ENCODE peak calls at places on chromosomes 16 and 17, in four cellular contexts. T is CD4-positive, CD25-positive, alpha-beta regulatory T cell; Z is heart left ventricle; C is lower lobe of right lung. K is an unnamed sample.

GRCh38 chr17:81397314-81398169 is 2.3 kb downstream of the BAHCC1 start:
- DNase-seq in Z (no peak), T (no peak), C (no peak), K (peak; percentile 47)

GRCh38 chr16:70480127-70481105 is 26.0 kb downstream of the FCSK start:
- DNase-seq in C (no peak), T (no peak), Z (no peak), K (no peak)

GRCh38 chr16:30875881-30876791 is 17.7 kb downstream of the BCL7C start:
- DNase-seq in T (peak; percentile 62), C (no peak), Z (peak; percentile 22), K (peak; percentile 19)

GRCh38 chr17:40016692-40017000 is 1.4 kb downstream of the CSF3 start:
- DNase-seq in T (no peak), Z (no peak), C (no peak), K (no peak)

GRCh38 chr17:56976941-56977570 is 875 bp upstream of the SCPEP1 start:
- DNase-seq in C (no peak), T (no peak), Z (no peak), K (no peak)

GRCh38 chr17:42982266-42982665 is 1.9 kb downstream of the RUNDC1 start:
- DNase-seq in T (no peak), Z (no peak), C (no peak), K (no peak)

GRCh38 chr16:26051078-26051477 is 359.3 kb downstream of the HS3ST4 start:
- DNase-seq in T (no peak), Z (no peak), C (no peak), K (no peak)

GRCh38 chr17:68564415-68565111 is 36.6 kb downstream of the FAM20A start:
- DNase-seq in T (no peak), Z (no peak), C (no peak), K (no peak)

GRCh38 chr17:10290046-10290445 is 82.8 kb downstream of the MYH13 start:
- DNase-seq in C (no peak), Z (peak; percentile 25), T (no peak), K (peak; percentile 73)

GRCh38 chr17:57102122-57102521 is 17.1 kb downstream of the AKAP1 start:
- DNase-seq in C (no peak), T (no peak), Z (no peak), K (no peak)

GRCh38 chr17:44655983-44656700 is at the start of gene MEIOC:
- DNase-seq in C (no peak), T (peak; percentile 50), Z (no peak), K (no peak)

GRCh38 chr17:15431201-15431600 is 36.2 kb downstream of the CDRT4 start:
- DNase-seq in T (no peak), Z (no peak), C (no peak), K (peak; percentile 35)

GRCh38 chr16:68754117-68754792 is 17.2 kb downstream of the CDH1 start:
- DNase-seq in Z (no peak), C (no peak), T (no peak), K (no peak)

GRCh38 chr17:48198950-48199541 is 91.5 kb downstream of the SNX11 start:
- DNase-seq in C (no peak), Z (no peak), T (no peak), K (no peak)

GRCh38 chr16:13999895-14000425 is 71.2 kb upstream of the MRTFB start:
- DNase-seq in C (no peak), T (no peak), Z (peak; percentile 68), K (no peak)

GRCh38 chr17:68296217-68297140 is 5.2 kb downstream of the ARSG start:
- DNase-seq in C (no peak), T (peak; percentile 91), Z (no peak), K (no peak)

GRCh38 chr16:50718061-50718760 is 23.7 kb upstream of the CYLD start:
- DNase-seq in T (no peak), C (no peak), Z (no peak), K (peak; percentile 50)

GRCh38 chr17:14211246-14211645 is 25.4 kb downstream of the CDRT15 start:
- DNase-seq in T (peak; percentile 37), C (no peak), Z (no peak), K (no peak)

GRCh38 chr16:77480671-77481315 is 46.0 kb upstream of the ADAMTS18 start:
- DNase-seq in T (no peak), C (no peak), Z (no peak), K (no peak)

GRCh38 chr16:88014954-88015805 is 63.9 kb downstream of the BANP start:
- DNase-seq in C (peak; percentile 34), Z (no peak), T (no peak), K (no peak)

GRCh38 chr16:87463722-87464690 is 28.8 kb downstream of the ZCCHC14 start:
- DNase-seq in T (peak; percentile 53), C (no peak), Z (peak; percentile 36), K (peak; percentile 74)

GRCh38 chr17:7881655-7882054 is 6.9 kb upstream of the CHD3 start:
- DNase-seq in C (no peak), T (no peak), Z (no peak), K (no peak)

GRCh38 chr17:77546772-77547201 is 406.0 kb downstream of the SEC14L1 start:
- DNase-seq in T (no peak), C (no peak), Z (no peak), K (no peak)

GRCh38 chr16:46883353-46883689 is 841 bp upstream of the GPT2 start:
- DNase-seq in C (no peak), T (no peak), Z (no peak), K (no peak)

GRCh38 chr17:67686246-67686645 is 31.5 kb upstream of the NOL11 start:
- DNase-seq in Z (no peak), C (no peak), T (no peak), K (no peak)

GRCh38 chr17:77286641-77287431 is 146.1 kb downstream of the SEC14L1 start:
- DNase-seq in C (peak; percentile 82), T (no peak), Z (peak; percentile 45), K (peak; percentile 20)

GRCh38 chr17:79045830-79046500 is 22.0 kb downstream of the C1QTNF1 start:
- DNase-seq in T (peak; percentile 60), C (peak; percentile 81), Z (peak; percentile 77), K (peak; percentile 67)

GRCh38 chr16:53743149-53743566 is 39.2 kb downstream of the FTO start:
- DNase-seq in T (peak; percentile 47), Z (no peak), C (no peak), K (peak; percentile 33)

GRCh38 chr17:4331614-4332013 is 34.9 kb downstream of the UBE2G1 start:
- DNase-seq in T (no peak), Z (no peak), C (no peak), K (no peak)

GRCh38 chr17:11005940-11006339 is 168.1 kb upstream of the PIRT start:
- DNase-seq in T (no peak), C (no peak), Z (no peak), K (no peak)

GRCh38 chr16:87276091-87276561 is 41.1 kb downstream of the C16orf95 start:
- DNase-seq in T (no peak), C (no peak), Z (no peak), K (no peak)

GRCh38 chr17:39738568-39738901 is 797 bp downstream of the GRB7 start:
- DNase-seq in T (peak; percentile 37), C (no peak), Z (no peak), K (no peak)

GRCh38 chr17:17841620-17842025 is 4.8 kb upstream of the SREBF1 start:
- DNase-seq in Z (peak; percentile 78), C (peak; percentile 86), T (no peak), K (no peak)

GRCh38 chr17:27082775-27083154 is 211.1 kb upstream of the WSB1 start:
- DNase-seq in T (no peak), Z (no peak), C (no peak), K (no peak)
- H3K4me3 ChIP-seq in T (no peak overlapping the region), Z (no peak overlapping the region), C (no peak overlapping the region), K (no peak overlapping the region)

GRCh38 chr17:73643012-73643845 is 1.0 kb downstream of the SDK2 start:
- DNase-seq in T (peak; percentile 10), Z (peak; percentile 41), C (no peak), K (no peak)
- H3K4me3 ChIP-seq in T (no peak overlapping the region), Z (peak overlapping the region; percentile 58), C (peak overlapping the region; percentile 52), K (peak overlapping the region; percentile 43)

GRCh38 chr17:27455914-27456680 is at the start of gene KSR1:
- DNase-seq in T (peak; percentile 89), C (peak; percentile 93), Z (peak; percentile 84), K (peak; percentile 57)

GRCh38 chr17:27456681-27457404 is 595 bp downstream of the KSR1 start:
- DNase-seq in C (no peak), T (peak; percentile 34), Z (no peak), K (no peak)

GRCh38 chr17:27457731-27458523 is 1.7 kb downstream of the KSR1 start:
- DNase-seq in Z (no peak), C (no peak), T (peak; percentile 23), K (peak; percentile 50)

GRCh38 chr17:27458524-27458908 is 2.3 kb downstream of the KSR1 start:
- DNase-seq in Z (no peak), T (no peak), C (no peak), K (no peak)

GRCh38 chr17:27457405-27457730 is 1.1 kb downstream of the KSR1 start:
- DNase-seq in T (no peak), Z (no peak), C (no peak), K (no peak)
- H3K4me3 ChIP-seq in T (peak overlapping the region; percentile 80), Z (peak overlapping the region; percentile 91), C (peak overlapping the region; percentile 91), K (peak overlapping the region; percentile 79)

GRCh38 chr16:56971768-56972043 is 10.0 kb downstream of the CETP start:
- DNase-seq in C (no peak), T (no peak), Z (no peak), K (no peak)
- H3K4me3 ChIP-seq in C (no peak overlapping the region), T (no peak overlapping the region), Z (no peak overlapping the region), K (no peak overlapping the region)

GRCh38 chr17:37300683-37301082 is 75.1 kb upstream of the C17orf78 start:
- DNase-seq in T (no peak), C (no peak), Z (no peak), K (no peak)
- H3K4me3 ChIP-seq in T (no peak overlapping the region), C (no peak overlapping the region), Z (peak overlapping the region; percentile 24), K (no peak overlapping the region)

GRCh38 chr16:3152273-3153076 is 17.6 kb downstream of the ZNF213 start:
- DNase-seq in Z (peak; percentile 89), C (peak; percentile 79), T (peak; percentile 82), K (peak; percentile 87)

GRCh38 chr16:3155181-3155580 is 20.4 kb downstream of the ZNF213 start:
- DNase-seq in T (no peak), C (no peak), Z (no peak), K (no peak)

GRCh38 chr16:3150346-3151218 is 15.8 kb downstream of the ZNF213 start:
- DNase-seq in Z (peak; percentile 94), C (peak; percentile 96), T (peak; percentile 95), K (peak; percentile 93)

GRCh38 chr16:3152022-3152272 is 17.1 kb downstream of the ZNF213 start:
- DNase-seq in Z (peak; percentile 16), T (peak; percentile 44), C (peak; percentile 46), K (no peak)

DNA sequence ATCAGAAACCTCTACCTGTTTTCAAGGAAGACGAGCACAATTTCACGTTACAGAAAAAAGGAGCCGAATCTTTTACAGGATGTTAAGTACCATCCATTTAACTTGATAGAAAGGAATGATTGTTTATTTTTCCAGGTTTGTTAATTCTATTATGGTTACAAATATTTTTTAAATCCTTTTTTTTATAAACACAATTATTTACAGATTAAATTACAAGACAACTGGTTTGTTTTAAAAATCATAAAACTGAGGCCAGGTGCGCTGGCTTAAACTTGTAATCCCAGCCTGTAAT is 18.2 kb downstream of the ZNF213 start:
- DNase-seq in C (peak; percentile 1), Z (no peak), T (no peak), K (no peak)
- H3K4me3 ChIP-seq in C (no peak overlapping the region), Z (no peak overlapping the region), T (no peak overlapping the region), K (no peak overlapping the region)